ENCODE peak calls at places on chromosomes 6 and 20, in four cellular contexts. H is DMS153; P is CD8-positive, alpha-beta T cell; G is EL. D is an unnamed sample.

GRCh38 chr6:84709121-84709520 is 55.3 kb downstream of the TBX18 start:
- DNase-seq in P (no peak), G (no peak), H (no peak), D (no peak)

GRCh38 chr20:4041748-4042411 is 26.5 kb upstream of the RNF24 start:
- DNase-seq in H (peak), G (peak), P (no peak), D (peak)

GRCh38 chr6:137230547-137230946 is 11.4 kb upstream of the IFNGR1 start:
- DNase-seq in P (no peak), G (no peak), H (no peak), D (no peak)

GRCh38 chr6:142300302-142300701 is 1.5 kb upstream of the ADGRG6 start:
- DNase-seq in G (peak), H (no peak), P (no peak), D (no peak)

GRCh38 chr6:2733736-2734480 is 16.8 kb downstream of the MYLK4 start:
- DNase-seq in H (no peak), G (no peak), P (no peak), D (no peak)

GRCh38 chr6:31888281-31889258 is 8.9 kb downstream of the EHMT2 start:
- DNase-seq in P (peak), H (no peak), G (no peak), D (no peak)

GRCh38 chr20:48283470-48284110 is 498.3 kb upstream of the SULF2 start:
- DNase-seq in G (peak), P (no peak), H (peak), D (peak)

GRCh38 chr6:141105481-141105880 is 1027.2 kb upstream of the GJE1 start:
- DNase-seq in H (no peak), G (peak), P (no peak), D (no peak)

GRCh38 chr6:37106554-37106953 is 63.4 kb upstream of the PIM1 start:
- DNase-seq in P (no peak), G (no peak), H (no peak), D (no peak)

GRCh38 chr6:16769131-16769985 is 8.1 kb upstream of the ATXN1 start:
- DNase-seq in G (peak), P (peak), H (no peak), D (peak)

GRCh38 chr6:43951756-43952675 is 175.2 kb downstream of the MRPL14 start:
- DNase-seq in H (no peak), P (no peak), G (peak), D (no peak)

GRCh38 chr20:38386004-38386403 is 39.7 kb downstream of the LBP start:
- DNase-seq in G (no peak), H (no peak), P (no peak), D (no peak)

GRCh38 chr6:34383171-34383631 is 9.3 kb downstream of the NUDT3 start:
- DNase-seq in P (no peak), G (peak), H (no peak), D (no peak)

GRCh38 chr6:118509009-118509617 is 39.0 kb upstream of the PLN start:
- DNase-seq in H (peak), G (peak), P (no peak), D (no peak)

GRCh38 chr20:48208176-48208575 is 422.9 kb upstream of the SULF2 start:
- DNase-seq in G (no peak), P (no peak), H (no peak), D (no peak)

GRCh38 chr20:57205625-57206219 is 60.7 kb downstream of the BMP7 start:
- DNase-seq in G (peak), H (no peak), P (no peak), D (peak)

GRCh38 chr20:60266184-60266823 is 308.1 kb downstream of the CDH26 start:
- DNase-seq in G (no peak), H (no peak), P (peak), D (no peak)

GRCh38 chr6:168468046-168468445 is 27.1 kb downstream of the SMOC2 start:
- DNase-seq in P (no peak), G (no peak), H (no peak), D (no peak)

GRCh38 chr6:170250981-170251775 is 39.7 kb downstream of the DLL1 start:
- DNase-seq in G (no peak), P (no peak), H (no peak), D (no peak)

GRCh38 chr6:158624684-158625682 is 19.6 kb downstream of the DYNLT1 start:
- DNase-seq in P (no peak), G (no peak), H (no peak), D (no peak)

D was measured in BJ.